ENCODE peak calls at places on chromosomes 1 and 21, in eight cellular contexts. One of them, this sample, is unnamed.

GRCh38 chr1:1889847-1890505 is 911 bp downstream of the GNB1 start:
- DNase-seq in right cardiac atrium: peak
- DNase-seq in breast epithelium: no peak
- DNase-seq in astrocyte: peak
- DNase-seq in CD4-positive, alpha-beta T cell: peak
- DNase-seq in heart left ventricle: peak
- DNase-seq in stomach: peak
- DNase-seq in tibial artery: peak
- DNase-seq in this sample: no peak

GRCh38 chr1:230330157-230330556 is 96.0 kb downstream of the PGBD5 start:
- DNase-seq in right cardiac atrium: no peak
- DNase-seq in breast epithelium: no peak
- DNase-seq in astrocyte: no peak
- DNase-seq in CD4-positive, alpha-beta T cell: no peak
- DNase-seq in heart left ventricle: no peak
- DNase-seq in stomach: no peak
- DNase-seq in tibial artery: no peak
- DNase-seq in this sample: no peak

GRCh38 chr1:177864530-177865305 is 105.1 kb downstream of the SEC16B start:
- DNase-seq in right cardiac atrium: peak
- DNase-seq in breast epithelium: peak
- DNase-seq in astrocyte: no peak
- DNase-seq in CD4-positive, alpha-beta T cell: no peak
- DNase-seq in heart left ventricle: no peak
- DNase-seq in stomach: no peak
- DNase-seq in tibial artery: peak
- DNase-seq in this sample: no peak

GRCh38 chr1:172893146-172893841 is 157.4 kb downstream of the TNFSF18 start:
- DNase-seq in right cardiac atrium: peak
- DNase-seq in breast epithelium: no peak
- DNase-seq in astrocyte: peak
- DNase-seq in CD4-positive, alpha-beta T cell: no peak
- DNase-seq in heart left ventricle: peak
- DNase-seq in stomach: no peak
- DNase-seq in tibial artery: no peak
- DNase-seq in this sample: no peak

GRCh38 chr1:21887216-21887736 is 49.8 kb downstream of the HSPG2 start:
- DNase-seq in right cardiac atrium: no peak
- DNase-seq in breast epithelium: no peak
- DNase-seq in astrocyte: no peak
- DNase-seq in CD4-positive, alpha-beta T cell: no peak
- DNase-seq in heart left ventricle: no peak
- DNase-seq in stomach: no peak
- DNase-seq in tibial artery: no peak
- DNase-seq in this sample: no peak

GRCh38 chr21:18298228-18298627 is 53.6 kb downstream of the CHODL start:
- DNase-seq in right cardiac atrium: no peak
- DNase-seq in breast epithelium: no peak
- DNase-seq in astrocyte: no peak
- DNase-seq in CD4-positive, alpha-beta T cell: no peak
- DNase-seq in heart left ventricle: no peak
- DNase-seq in stomach: no peak
- DNase-seq in tibial artery: no peak
- DNase-seq in this sample: no peak

GRCh38 chr1:211281322-211282022 is 22.3 kb downstream of the RCOR3 start:
- DNase-seq in right cardiac atrium: no peak
- DNase-seq in breast epithelium: no peak
- DNase-seq in astrocyte: peak
- DNase-seq in CD4-positive, alpha-beta T cell: no peak
- DNase-seq in heart left ventricle: no peak
- DNase-seq in stomach: no peak
- DNase-seq in tibial artery: no peak
- DNase-seq in this sample: no peak

GRCh38 chr21:37061926-37062591 is 10.8 kb downstream of the PIGP start:
- DNase-seq in right cardiac atrium: no peak
- DNase-seq in breast epithelium: no peak
- DNase-seq in astrocyte: peak
- DNase-seq in CD4-positive, alpha-beta T cell: no peak
- DNase-seq in heart left ventricle: no peak
- DNase-seq in stomach: no peak
- DNase-seq in tibial artery: no peak
- DNase-seq in this sample: no peak

GRCh38 chr1:234316486-234316885 is 56.8 kb upstream of the COA6 start:
- DNase-seq in right cardiac atrium: no peak
- DNase-seq in breast epithelium: no peak
- DNase-seq in astrocyte: no peak
- DNase-seq in CD4-positive, alpha-beta T cell: no peak
- DNase-seq in heart left ventricle: no peak
- DNase-seq in stomach: no peak
- DNase-seq in tibial artery: no peak
- DNase-seq in this sample: no peak

GRCh38 chr1:39087109-39087834 is 61.1 kb downstream of the NDUFS5 start:
- DNase-seq in right cardiac atrium: peak
- DNase-seq in breast epithelium: no peak
- DNase-seq in astrocyte: peak
- DNase-seq in CD4-positive, alpha-beta T cell: no peak
- DNase-seq in heart left ventricle: peak
- DNase-seq in stomach: no peak
- DNase-seq in tibial artery: peak
- DNase-seq in this sample: no peak

GRCh38 chr21:29256125-29256895 is 42.4 kb upstream of the BACH1 start:
- DNase-seq in right cardiac atrium: no peak
- DNase-seq in breast epithelium: no peak
- DNase-seq in astrocyte: no peak
- DNase-seq in CD4-positive, alpha-beta T cell: no peak
- DNase-seq in heart left ventricle: no peak
- DNase-seq in stomach: no peak
- DNase-seq in tibial artery: no peak
- DNase-seq in this sample: no peak

GRCh38 chr1:203425668-203425999 is 50.0 kb upstream of the PRELP start:
- DNase-seq in right cardiac atrium: no peak
- DNase-seq in breast epithelium: no peak
- DNase-seq in astrocyte: peak
- DNase-seq in CD4-positive, alpha-beta T cell: no peak
- DNase-seq in heart left ventricle: no peak
- DNase-seq in stomach: no peak
- DNase-seq in tibial artery: no peak
- DNase-seq in this sample: no peak

GRCh38 chr1:178609015-178609414 is 96.1 kb downstream of the TEX35 start:
- DNase-seq in right cardiac atrium: no peak
- DNase-seq in breast epithelium: no peak
- DNase-seq in astrocyte: peak
- DNase-seq in CD4-positive, alpha-beta T cell: no peak
- DNase-seq in heart left ventricle: no peak
- DNase-seq in stomach: no peak
- DNase-seq in tibial artery: no peak
- DNase-seq in this sample: no peak

GRCh38 chr1:77649127-77649526 is 33.3 kb downstream of the ZZZ3 start:
- DNase-seq in right cardiac atrium: no peak
- DNase-seq in breast epithelium: no peak
- DNase-seq in astrocyte: no peak
- DNase-seq in CD4-positive, alpha-beta T cell: no peak
- DNase-seq in heart left ventricle: no peak
- DNase-seq in stomach: no peak
- DNase-seq in tibial artery: no peak
- DNase-seq in this sample: no peak

GRCh38 chr1:39409055-39409816 is 82.2 kb upstream of the BMP8A start:
- DNase-seq in right cardiac atrium: peak
- DNase-seq in breast epithelium: peak
- DNase-seq in astrocyte: no peak
- DNase-seq in CD4-positive, alpha-beta T cell: no peak
- DNase-seq in heart left ventricle: peak
- DNase-seq in stomach: peak
- DNase-seq in tibial artery: peak
- DNase-seq in this sample: peak

GRCh38 chr1:214031267-214031650 is 43.5 kb downstream of the PROX1 start:
- DNase-seq in right cardiac atrium: no peak
- DNase-seq in breast epithelium: no peak
- DNase-seq in astrocyte: no peak
- DNase-seq in CD4-positive, alpha-beta T cell: no peak
- DNase-seq in heart left ventricle: no peak
- DNase-seq in stomach: no peak
- DNase-seq in tibial artery: no peak
- DNase-seq in this sample: no peak

GRCh38 chr1:920008-920407 is 3.7 kb upstream of the SAMD11 start:
- DNase-seq in right cardiac atrium: peak
- DNase-seq in breast epithelium: no peak
- DNase-seq in astrocyte: no peak
- DNase-seq in CD4-positive, alpha-beta T cell: no peak
- DNase-seq in heart left ventricle: no peak
- DNase-seq in stomach: no peak
- DNase-seq in tibial artery: no peak
- DNase-seq in this sample: no peak

GRCh38 chr1:60388092-60388987 is 314.8 kb upstream of the C1orf87 start:
- DNase-seq in right cardiac atrium: peak
- DNase-seq in breast epithelium: no peak
- DNase-seq in astrocyte: peak
- DNase-seq in CD4-positive, alpha-beta T cell: no peak
- DNase-seq in heart left ventricle: no peak
- DNase-seq in stomach: no peak
- DNase-seq in tibial artery: peak
- DNase-seq in this sample: no peak

GRCh38 chr1:224300346-224300745 is 29.6 kb downstream of the NVL start:
- DNase-seq in right cardiac atrium: no peak
- DNase-seq in breast epithelium: no peak
- DNase-seq in astrocyte: peak
- DNase-seq in CD4-positive, alpha-beta T cell: no peak
- DNase-seq in heart left ventricle: no peak
- DNase-seq in stomach: no peak
- DNase-seq in tibial artery: no peak
- DNase-seq in this sample: no peak

GRCh38 chr1:159122005-159122621 is 45.5 kb upstream of the AIM2 start:
- DNase-seq in right cardiac atrium: no peak
- DNase-seq in breast epithelium: no peak
- DNase-seq in astrocyte: peak
- DNase-seq in CD4-positive, alpha-beta T cell: no peak
- DNase-seq in heart left ventricle: no peak
- DNase-seq in stomach: no peak
- DNase-seq in tibial artery: no peak
- DNase-seq in this sample: no peak

GRCh38 chr1:205587576-205587975 is 44.2 kb downstream of the ELK4 start:
- DNase-seq in right cardiac atrium: no peak
- DNase-seq in breast epithelium: no peak
- DNase-seq in astrocyte: no peak
- DNase-seq in CD4-positive, alpha-beta T cell: peak
- DNase-seq in heart left ventricle: no peak
- DNase-seq in stomach: no peak
- DNase-seq in tibial artery: no peak
- DNase-seq in this sample: no peak

GRCh38 chr1:108598340-108598739 is 38.4 kb downstream of the EEIG2 start:
- DNase-seq in right cardiac atrium: no peak
- DNase-seq in breast epithelium: no peak
- DNase-seq in astrocyte: peak
- DNase-seq in CD4-positive, alpha-beta T cell: no peak
- DNase-seq in heart left ventricle: no peak
- DNase-seq in stomach: no peak
- DNase-seq in tibial artery: no peak
- DNase-seq in this sample: no peak

GRCh38 chr1:107443860-107444259 is 303.0 kb downstream of the NTNG1 start:
- DNase-seq in right cardiac atrium: no peak
- DNase-seq in breast epithelium: no peak
- DNase-seq in astrocyte: no peak
- DNase-seq in CD4-positive, alpha-beta T cell: no peak
- DNase-seq in heart left ventricle: no peak
- DNase-seq in stomach: no peak
- DNase-seq in tibial artery: no peak
- DNase-seq in this sample: no peak

GRCh38 chr1:17572264-17572985 is 32.9 kb downstream of the ARHGEF10L start:
- DNase-seq in right cardiac atrium: peak
- DNase-seq in breast epithelium: no peak
- DNase-seq in astrocyte: no peak
- DNase-seq in CD4-positive, alpha-beta T cell: no peak
- DNase-seq in heart left ventricle: no peak
- DNase-seq in stomach: no peak
- DNase-seq in tibial artery: no peak
- DNase-seq in this sample: no peak
- H3K27ac ChIP-seq in right cardiac atrium: no peak
- H3K27ac ChIP-seq in breast epithelium: peak
- H3K27ac ChIP-seq in astrocyte: no peak
- H3K27ac ChIP-seq in CD4-positive, alpha-beta T cell: no peak
- H3K27ac ChIP-seq in heart left ventricle: peak
- H3K27ac ChIP-seq in stomach: peak
- H3K27ac ChIP-seq in tibial artery: peak
- H3K27ac ChIP-seq in this sample: peak

GRCh38 chr1:235937123-235937522 is 70.4 kb upstream of the LYST start:
- DNase-seq in right cardiac atrium: no peak
- DNase-seq in breast epithelium: no peak
- DNase-seq in astrocyte: no peak
- DNase-seq in CD4-positive, alpha-beta T cell: no peak
- DNase-seq in heart left ventricle: no peak
- DNase-seq in stomach: no peak
- DNase-seq in tibial artery: no peak
- DNase-seq in this sample: no peak
- H3K27ac ChIP-seq in right cardiac atrium: no peak
- H3K27ac ChIP-seq in breast epithelium: no peak
- H3K27ac ChIP-seq in astrocyte: no peak
- H3K27ac ChIP-seq in CD4-positive, alpha-beta T cell: no peak
- H3K27ac ChIP-seq in heart left ventricle: no peak
- H3K27ac ChIP-seq in stomach: no peak
- H3K27ac ChIP-seq in tibial artery: no peak
- H3K27ac ChIP-seq in this sample: no peak

GRCh38 chr1:45976623-45977022 is 155.8 kb downstream of the PIK3R3 start:
- DNase-seq in right cardiac atrium: no peak
- DNase-seq in breast epithelium: no peak
- DNase-seq in astrocyte: no peak
- DNase-seq in CD4-positive, alpha-beta T cell: no peak
- DNase-seq in heart left ventricle: no peak
- DNase-seq in stomach: no peak
- DNase-seq in tibial artery: no peak
- DNase-seq in this sample: no peak
- H3K27ac ChIP-seq in right cardiac atrium: no peak
- H3K27ac ChIP-seq in breast epithelium: no peak
- H3K27ac ChIP-seq in astrocyte: no peak
- H3K27ac ChIP-seq in CD4-positive, alpha-beta T cell: no peak
- H3K27ac ChIP-seq in heart left ventricle: no peak
- H3K27ac ChIP-seq in stomach: no peak
- H3K27ac ChIP-seq in tibial artery: no peak
- H3K27ac ChIP-seq in this sample: no peak

GRCh38 chr1:58735591-58735990 is 35.7 kb upstream of the MYSM1 start:
- DNase-seq in right cardiac atrium: no peak
- DNase-seq in breast epithelium: no peak
- DNase-seq in astrocyte: no peak
- DNase-seq in CD4-positive, alpha-beta T cell: no peak
- DNase-seq in heart left ventricle: no peak
- DNase-seq in stomach: no peak
- DNase-seq in tibial artery: no peak
- DNase-seq in this sample: no peak

GRCh38 chr1:58734630-58735029 is 34.8 kb upstream of the MYSM1 start:
- DNase-seq in right cardiac atrium: no peak
- DNase-seq in breast epithelium: no peak
- DNase-seq in astrocyte: no peak
- DNase-seq in CD4-positive, alpha-beta T cell: no peak
- DNase-seq in heart left ventricle: no peak
- DNase-seq in stomach: no peak
- DNase-seq in tibial artery: no peak
- DNase-seq in this sample: no peak

GRCh38 chr1:58727363-58727762 is 27.5 kb upstream of the MYSM1 start:
- DNase-seq in right cardiac atrium: no peak
- DNase-seq in breast epithelium: peak
- DNase-seq in astrocyte: peak
- DNase-seq in CD4-positive, alpha-beta T cell: no peak
- DNase-seq in heart left ventricle: no peak
- DNase-seq in stomach: no peak
- DNase-seq in tibial artery: no peak
- DNase-seq in this sample: no peak

GRCh38 chr1:58726581-58726980 is 26.7 kb upstream of the MYSM1 start:
- DNase-seq in right cardiac atrium: no peak
- DNase-seq in breast epithelium: no peak
- DNase-seq in astrocyte: no peak
- DNase-seq in CD4-positive, alpha-beta T cell: no peak
- DNase-seq in heart left ventricle: no peak
- DNase-seq in stomach: no peak
- DNase-seq in tibial artery: no peak
- DNase-seq in this sample: no peak

GRCh38 chr1:58732087-58732486 is 32.2 kb upstream of the MYSM1 start:
- DNase-seq in right cardiac atrium: no peak
- DNase-seq in breast epithelium: no peak
- DNase-seq in astrocyte: peak
- DNase-seq in CD4-positive, alpha-beta T cell: no peak
- DNase-seq in heart left ventricle: no peak
- DNase-seq in stomach: no peak
- DNase-seq in tibial artery: no peak
- DNase-seq in this sample: no peak
- H3K27ac ChIP-seq in right cardiac atrium: no peak
- H3K27ac ChIP-seq in breast epithelium: no peak
- H3K27ac ChIP-seq in astrocyte: no peak
- H3K27ac ChIP-seq in CD4-positive, alpha-beta T cell: no peak
- H3K27ac ChIP-seq in heart left ventricle: no peak
- H3K27ac ChIP-seq in stomach: no peak
- H3K27ac ChIP-seq in tibial artery: no peak
- H3K27ac ChIP-seq in this sample: no peak

This sample was measured in substantia nigra.